ENCODE peak calls at places on chromosomes 4 and X, in ten cellular contexts. K is pancreas; L is CD8-positive, alpha-beta T cell; E is fibroblast of mammary gland; F is AG04450; V is GM12878; Z is thoracic aorta; X is heart right ventricle; C is IMR-90; J is fibroblast of the aortic adventitia. B is an unnamed sample.

GRCh38 chr4:41214158-41215146 is at the start of gene APBB2:
- DNase-seq in F (peak), Z (peak), K (peak), E (peak), C (peak), X (peak), V (peak), J (peak), L (no peak), B (peak)

GRCh38 chrX:129493643-129494042 is 29.6 kb downstream of the SMARCA1 start:
- DNase-seq in L (no peak), K (no peak), X (no peak), C (peak), V (no peak), E (peak), Z (no peak), F (no peak), J (peak), B (no peak)

GRCh38 chr4:100849319-100849718 is 331.5 kb upstream of the EMCN start:
- DNase-seq in L (no peak), X (no peak), J (no peak), F (no peak), K (no peak), Z (no peak), C (no peak), V (no peak), E (no peak), B (no peak)

GRCh38 chr4:87014284-87014782 is 79.5 kb downstream of the AFF1 start:
- DNase-seq in L (no peak), Z (no peak), F (no peak), C (peak), X (no peak), J (peak), K (no peak), E (no peak), V (no peak), B (no peak)

GRCh38 chr4:19927381-19927780 is 324.3 kb upstream of the SLIT2 start:
- DNase-seq in E (no peak), Z (no peak), K (no peak), J (no peak), X (no peak), C (peak), F (no peak), V (no peak), L (no peak), B (no peak)

GRCh38 chr4:77465271-77465670 is 140.3 kb upstream of the CXCL13 start:
- DNase-seq in K (no peak), J (peak), X (no peak), F (no peak), Z (no peak), C (no peak), E (peak), L (no peak), V (no peak), B (no peak)

GRCh38 chrX:129013574-129013973 is 509.7 kb downstream of the SMARCA1 start:
- DNase-seq in X (no peak), C (no peak), J (no peak), E (no peak), V (no peak), Z (no peak), K (no peak), F (no peak), L (no peak), B (no peak)

GRCh38 chrX:125003746-125004446 is 315.8 kb upstream of the TEX13C start:
- DNase-seq in V (no peak), J (no peak), C (no peak), X (no peak), Z (no peak), K (no peak), L (no peak), E (no peak), F (no peak), B (no peak)

GRCh38 chr4:74293558-74293957 is 14.7 kb upstream of the EPGN start:
- DNase-seq in J (no peak), V (no peak), K (no peak), E (no peak), L (no peak), X (no peak), C (no peak), Z (no peak), F (no peak), B (no peak)

GRCh38 chr4:82433791-82434190 is 3.4 kb downstream of the ENOPH1 start:
- DNase-seq in X (no peak), J (no peak), E (no peak), Z (no peak), C (no peak), V (no peak), L (no peak), K (no peak), F (no peak), B (no peak)

GRCh38 chr4:80308466-80308822 is 27.1 kb upstream of the CFAP299 start:
- DNase-seq in Z (no peak), V (no peak), E (no peak), J (no peak), K (no peak), X (no peak), L (no peak), C (no peak), F (no peak), B (no peak)

GRCh38 chrX:46465203-46465602 is 80.0 kb downstream of the ZNF674 start:
- DNase-seq in C (no peak), K (no peak), L (no peak), V (no peak), F (no peak), X (no peak), J (no peak), Z (no peak), E (no peak), B (no peak)

GRCh38 chrX:17597836-17598434 is 139.4 kb upstream of the SCML1 start:
- DNase-seq in E (peak), L (no peak), J (peak), C (no peak), Z (peak), V (no peak), K (peak), F (no peak), X (peak), B (peak)

GRCh38 chrX:17860179-17860780 is 818 bp downstream of the RAI2 start:
- DNase-seq in V (no peak), F (no peak), X (no peak), K (peak), J (peak), E (no peak), Z (no peak), L (no peak), C (no peak), B (no peak)

GRCh38 chrX:41064028-41064427 is 21.2 kb upstream of the USP9X start:
- DNase-seq in K (no peak), V (no peak), X (no peak), L (no peak), F (no peak), J (peak), Z (no peak), E (peak), C (peak), B (no peak)

GRCh38 chr4:122701061-122701460 is 31.4 kb upstream of the BBS12 start:
- DNase-seq in E (no peak), J (no peak), C (no peak), X (no peak), V (no peak), L (no peak), Z (no peak), F (no peak), K (no peak), B (no peak)

GRCh38 chr4:153275380-153276276 is 68.9 kb upstream of the MND1 start:
- DNase-seq in Z (no peak), V (no peak), F (no peak), L (no peak), J (no peak), C (no peak), K (no peak), E (no peak), X (no peak), B (no peak)

GRCh38 chr4:39394706-39395105 is 12.0 kb upstream of the KLB start:
- DNase-seq in K (no peak), E (no peak), C (no peak), Z (no peak), L (no peak), V (no peak), X (no peak), J (no peak), F (no peak), B (no peak)

GRCh38 chr4:75985116-75985515 is 5.6 kb downstream of the SDAD1 start:
- DNase-seq in E (peak), Z (no peak), J (peak), F (peak), K (no peak), V (no peak), X (no peak), L (no peak), C (peak), B (no peak)

GRCh38 chrX:1614927-1615326 is at the start of gene ASMT:
- DNase-seq in X (no peak), E (no peak), V (no peak), L (no peak), Z (no peak), F (no peak), J (no peak), K (peak), C (no peak), B (no peak)

GRCh38 chrX:71619193-71619592 is 882 bp upstream of the CXCR3 start:
- DNase-seq in C (no peak), J (no peak), X (no peak), L (peak), E (no peak), F (no peak), Z (no peak), K (no peak), V (no peak), B (no peak)

GRCh38 chrX:11665144-11666040 is at the start of gene ARHGAP6:
- DNase-seq in X (peak), V (no peak), Z (no peak), K (peak), C (peak), E (peak), F (no peak), L (no peak), J (peak), B (no peak)

GRCh38 chrX:120213438-120214265 is 37.0 kb upstream of the ZBTB33 start:
- DNase-seq in J (peak), L (peak), F (peak), Z (no peak), X (peak), V (peak), C (peak), K (no peak), E (peak), B (no peak)
- TF ChIP-seq CTCF in J (peak), L (peak), F (peak), Z (peak), X (peak), V (peak), C (peak), K (peak), E (peak), B (no peak)

GRCh38 chrX:106863697-106864096 is 39.4 kb downstream of the RIPPLY1 start:
- DNase-seq in K (peak), V (no peak), F (no peak), C (no peak), X (no peak), E (no peak), L (no peak), Z (no peak), J (no peak), B (no peak)

DNA sequence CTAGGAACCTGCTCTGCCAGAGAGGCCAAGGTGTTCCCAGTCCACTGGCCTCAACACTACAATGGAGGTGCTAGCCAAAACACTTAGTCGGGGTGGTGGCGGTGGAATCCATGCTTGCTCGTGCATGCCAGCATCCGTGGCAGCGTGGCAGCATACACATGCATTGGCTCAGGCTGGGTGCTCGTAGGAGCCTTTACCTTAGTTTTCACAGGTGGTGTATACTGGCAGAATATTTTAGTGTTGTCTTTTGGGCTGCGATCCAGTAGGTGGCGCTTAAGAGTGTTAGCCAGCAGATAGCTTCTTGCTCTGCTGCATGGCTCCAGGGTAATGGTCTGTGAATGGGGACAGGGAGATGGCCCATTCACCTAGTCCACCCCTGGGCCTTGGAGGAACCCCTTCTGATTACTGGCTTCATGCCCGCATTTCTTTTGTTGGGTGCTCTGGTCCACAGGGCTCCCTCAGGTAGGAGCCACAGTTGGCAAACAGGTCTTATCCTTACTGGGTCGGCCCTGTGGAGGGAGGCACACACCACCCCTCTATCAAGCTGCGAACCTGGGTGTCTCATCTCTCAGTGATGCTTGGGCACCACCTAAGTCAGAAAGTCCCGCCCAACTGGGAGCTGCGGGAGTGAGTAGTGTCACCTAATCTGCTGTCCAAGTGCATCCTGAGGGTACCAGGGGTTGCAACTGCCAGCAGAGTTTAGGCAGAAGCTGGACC is 40.0 kb downstream of the RIPPLY1 start:
- DNase-seq in X (no peak), F (no peak), J (no peak), K (peak), C (peak), L (no peak), Z (no peak), V (no peak), E (peak), B (no peak)
- TF ChIP-seq CTCF in X (peak), F (peak), J (peak), K (peak), C (peak), L (no peak), Z (no peak), V (peak), E (peak), B (no peak)

DNA sequence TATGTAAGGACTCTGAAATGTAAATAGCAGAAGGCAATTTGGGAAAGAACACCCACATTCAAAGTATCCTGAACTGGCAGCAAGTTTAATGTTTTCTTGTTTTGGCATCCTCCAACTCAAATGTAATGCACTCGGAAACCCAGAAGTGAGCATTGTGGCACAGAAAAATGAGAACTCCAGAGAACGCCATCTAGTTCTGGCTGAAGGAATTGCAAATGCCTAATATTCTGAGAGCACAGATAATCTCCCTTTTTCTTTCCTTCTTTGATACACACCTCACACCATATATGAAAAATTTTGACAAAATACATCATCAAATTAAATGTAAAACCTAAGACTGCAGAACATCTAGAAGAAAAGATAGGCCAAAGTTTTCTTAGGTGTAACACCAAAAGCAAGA is 52.1 kb downstream of the PWWP3B start:
- DNase-seq in V (no peak), J (no peak), K (no peak), E (no peak), C (no peak), F (no peak), X (no peak), Z (no peak), L (no peak), B (no peak)
- TF ChIP-seq CTCF in V (peak), J (peak), K (peak), E (peak), C (no peak), F (no peak), X (peak), Z (no peak), L (no peak), B (no peak)

GRCh38 chr4:182917182-182918043 is at the start of gene DCTD:
- DNase-seq in X (peak), K (peak), L (peak), E (peak), F (no peak), J (peak), Z (no peak), C (peak), V (no peak), B (peak)
- TF ChIP-seq CTCF in X (peak), K (no peak), L (peak), E (peak), F (peak), J (peak), Z (no peak), C (peak), V (peak), B (no peak)

GRCh38 chrX:24520472-24520871 is 55.4 kb downstream of the PDK3 start:
- DNase-seq in V (no peak), L (no peak), C (no peak), F (no peak), E (no peak), J (no peak), K (no peak), X (no peak), Z (no peak), B (no peak)

GRCh38 chrX:24513416-24513815 is 48.3 kb downstream of the PDK3 start:
- DNase-seq in X (no peak), E (no peak), F (no peak), L (no peak), C (no peak), J (no peak), K (no peak), Z (no peak), V (peak), B (no peak)

DNA sequence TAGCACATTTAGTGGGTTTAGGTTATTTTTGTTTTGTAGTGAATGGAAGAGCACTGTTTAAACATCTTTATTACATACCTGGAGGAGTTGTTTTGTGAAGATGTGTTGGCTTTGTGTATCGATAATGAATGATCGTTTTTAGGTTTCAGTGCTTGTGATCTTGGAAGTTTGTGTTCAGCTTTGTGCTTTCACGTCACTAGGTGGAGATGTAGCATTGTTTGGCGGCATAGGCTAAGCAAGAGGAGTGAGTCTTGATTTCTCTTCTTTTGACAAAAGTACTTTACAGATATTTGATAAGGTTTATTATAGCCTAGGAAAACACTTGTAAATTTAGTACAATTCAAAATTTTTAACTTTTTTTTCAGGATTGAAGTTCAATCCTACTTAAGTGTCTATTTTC is 50.4 kb downstream of the PDK3 start:
- DNase-seq in C (peak), Z (no peak), X (no peak), V (no peak), F (no peak), K (no peak), L (no peak), J (peak), E (peak), B (no peak)
- TF ChIP-seq CTCF in C (no peak), Z (no peak), X (peak), V (no peak), F (peak), K (no peak), L (no peak), J (peak), E (peak), B (no peak)

GRCh38 chr4:132564920-132565319 is 584.2 kb upstream of the PCDH10 start:
- DNase-seq in J (no peak), Z (no peak), F (no peak), X (no peak), E (no peak), C (no peak), L (no peak), K (no peak), V (no peak), B (no peak)
- TF ChIP-seq CTCF in J (no peak), Z (no peak), F (no peak), X (no peak), E (no peak), C (no peak), L (no peak), K (no peak), V (no peak), B (no peak)

GRCh38 chr4:2865381-2865780 is 21.7 kb downstream of the ADD1 start:
- DNase-seq in V (no peak), C (no peak), L (no peak), K (no peak), X (no peak), F (no peak), Z (no peak), E (no peak), J (no peak), B (no peak)

GRCh38 chr4:2862528-2862927 is 18.9 kb downstream of the ADD1 start:
- DNase-seq in V (no peak), E (peak), J (peak), C (peak), F (no peak), L (no peak), K (no peak), X (no peak), Z (no peak), B (no peak)

GRCh38 chr4:2861631-2862436 is 18.2 kb downstream of the ADD1 start:
- DNase-seq in X (no peak), C (no peak), E (no peak), V (no peak), F (no peak), L (no peak), Z (no peak), K (no peak), J (no peak), B (no peak)

GRCh38 chr4:2866160-2866861 is 22.7 kb downstream of the ADD1 start:
- DNase-seq in J (no peak), E (no peak), C (no peak), Z (no peak), F (no peak), V (no peak), K (no peak), X (no peak), L (no peak), B (no peak)

GRCh38 chr4:2863649-2864048 is 20.0 kb downstream of the ADD1 start:
- DNase-seq in Z (no peak), F (no peak), C (no peak), V (no peak), J (no peak), K (no peak), E (no peak), X (no peak), L (no peak), B (no peak)
- TF ChIP-seq CTCF in Z (no peak), F (no peak), C (no peak), V (no peak), J (no peak), K (no peak), E (no peak), X (no peak), L (no peak), B (no peak)

DNA sequence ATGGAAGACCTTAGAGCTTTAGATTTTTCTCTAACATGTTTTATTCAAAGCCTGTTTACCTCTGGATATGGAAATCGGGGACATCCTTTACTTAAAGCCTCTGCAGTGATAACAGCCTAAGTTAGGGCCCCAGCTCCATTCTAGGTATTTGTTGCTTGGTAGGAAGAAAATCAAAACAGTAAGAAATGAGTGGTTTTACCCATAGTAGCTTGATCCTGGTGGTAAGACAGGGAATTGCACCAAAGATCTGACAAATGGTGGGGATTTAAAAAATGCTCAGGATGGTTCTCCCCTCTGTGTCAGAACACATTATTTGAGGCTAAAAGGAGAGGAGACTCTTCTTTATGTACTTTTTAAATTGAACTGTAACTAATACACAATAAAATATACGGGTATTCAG is 52.4 kb downstream of the AFF2 start:
- DNase-seq in E (no peak), Z (no peak), J (no peak), L (no peak), K (no peak), V (no peak), X (no peak), F (no peak), C (no peak), B (no peak)
- TF ChIP-seq CTCF in E (peak), Z (no peak), J (peak), L (no peak), K (no peak), V (peak), X (peak), F (peak), C (peak), B (no peak)

DNA sequence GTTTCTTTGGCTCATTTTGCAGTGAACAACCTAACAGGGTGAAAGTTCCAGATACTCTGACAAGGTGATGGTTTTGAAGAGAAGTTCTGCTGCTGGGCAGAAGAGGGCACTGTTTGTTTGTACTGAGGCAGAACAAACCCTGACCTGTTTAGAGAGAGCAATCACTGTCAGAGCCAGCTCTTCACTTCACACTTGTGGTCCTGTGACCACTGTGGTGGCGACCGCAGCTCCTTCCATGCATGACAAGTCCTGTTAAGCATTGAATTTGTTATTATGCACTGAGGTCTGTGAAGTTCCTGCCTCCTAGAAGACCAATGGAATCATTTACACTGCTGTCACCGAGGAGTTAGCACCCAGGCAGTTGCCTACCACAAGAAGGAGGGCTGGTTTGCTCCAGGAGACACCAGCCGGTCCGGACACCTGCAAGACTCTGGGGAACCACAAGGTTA is 86.6 kb downstream of the ZNF330 start:
- DNase-seq in X (peak), K (no peak), E (peak), F (peak), J (peak), V (peak), C (peak), Z (no peak), L (peak), B (no peak)
- TF ChIP-seq CTCF in X (peak), K (peak), E (peak), F (peak), J (peak), V (peak), C (peak), Z (peak), L (peak), B (no peak)

GRCh38 chr4:139234258-139234657 is 45.8 kb downstream of the MGARP start:
- DNase-seq in Z (no peak), J (no peak), X (no peak), L (no peak), F (no peak), V (no peak), E (no peak), K (no peak), C (no peak), B (no peak)
- TF ChIP-seq CTCF in Z (no peak), J (no peak), X (no peak), L (no peak), F (no peak), V (no peak), E (no peak), K (no peak), C (no peak), B (no peak)

B was measured in omental fat pad.